ENCODE peak calls at places on chromosomes 1 and 21, in seven cellular contexts. N, Q, H, O, D, Z and T are unnamed samples.
A peak's percentile ranks its signal among the peaks of the same experiment; 100 is the strongest.

GRCh38 chr1:241888232-241888631 is 40.2 kb downstream of the EXO1 start:
- DNase-seq in D (no peak), Q (peak; percentile 76), Z (no peak), N (no peak), O (no peak), H (peak; percentile 35), T (no peak)

GRCh38 chr1:228303596-228303995 is 95.8 kb downstream of the OBSCN start:
- DNase-seq in H (no peak), Q (no peak), Z (no peak), D (no peak), O (no peak), N (no peak), T (no peak)

GRCh38 chr1:98112631-98113030 is 191.8 kb upstream of the DPYD start:
- DNase-seq in D (no peak), N (no peak), O (no peak), Q (no peak), H (no peak), Z (no peak), T (no peak)

GRCh38 chr1:84944767-84945486 is 51.9 kb upstream of the LPAR3 start:
- DNase-seq in D (peak; percentile 41), H (peak; percentile 88), N (peak; percentile 83), O (no peak), Z (peak; percentile 83), Q (peak; percentile 96), T (no peak)

GRCh38 chr21:32237021-32237420 is 41.8 kb downstream of the MIS18A start:
- DNase-seq in O (no peak), Z (no peak), D (no peak), N (no peak), H (no peak), Q (no peak), T (peak; percentile 83)

GRCh38 chr1:228146761-228147693 is 2.7 kb upstream of the GJC2 start:
- DNase-seq in D (no peak), Q (no peak), N (peak; percentile 12), H (no peak), Z (no peak), O (peak; percentile 82), T (no peak)

GRCh38 chr1:47559944-47560695 is 122.3 kb downstream of the FOXD2 start:
- DNase-seq in N (peak; percentile 66), O (no peak), D (no peak), H (no peak), Z (no peak), Q (no peak), T (no peak)

GRCh38 chr1:192489748-192490147 is 85.8 kb upstream of the RGS1 start:
- DNase-seq in H (peak; percentile 74), D (no peak), N (peak; percentile 75), O (peak; percentile 88), Z (no peak), Q (peak; percentile 96), T (no peak)

GRCh38 chr1:71565267-71565666 is 484.4 kb upstream of the ZRANB2 start:
- DNase-seq in N (no peak), Z (no peak), D (no peak), O (no peak), H (no peak), Q (no peak), T (no peak)

GRCh38 chr1:37994886-37995566 is 5.2 kb upstream of the SF3A3 start:
- DNase-seq in N (no peak), O (no peak), Q (no peak), Z (no peak), D (no peak), H (no peak), T (no peak)

GRCh38 chr1:208907785-208908184 is 663.6 kb upstream of the PLXNA2 start:
- DNase-seq in D (no peak), O (no peak), H (no peak), Q (no peak), N (no peak), Z (no peak), T (no peak)

GRCh38 chr1:218942421-218942820 is 231.3 kb upstream of the LYPLAL1 start:
- DNase-seq in N (no peak), D (no peak), Q (peak; percentile 41), H (no peak), O (no peak), Z (no peak), T (no peak)

GRCh38 chr1:24743404-24744211 is 1.6 kb upstream of the CLIC4 start:
- DNase-seq in H (no peak), Z (no peak), N (no peak), D (no peak), O (no peak), Q (peak; percentile 42), T (no peak)

GRCh38 chr1:97901017-97901658 is 19.7 kb downstream of the DPYD start:
- DNase-seq in H (no peak), N (no peak), O (no peak), Z (no peak), D (no peak), Q (peak; percentile 44), T (no peak)

GRCh38 chr1:8740034-8740449 is 77.4 kb downstream of the RERE start:
- DNase-seq in D (no peak), N (no peak), Q (peak; percentile 86), O (no peak), H (peak; percentile 90), Z (no peak), T (no peak)

GRCh38 chr1:220335668-220336067 is 63.4 kb upstream of the RAB3GAP2 start:
- DNase-seq in Q (peak; percentile 5), N (peak; percentile 77), H (peak; percentile 42), O (no peak), D (no peak), Z (no peak), T (no peak)

GRCh38 chr1:63988941-63989340 is 214.5 kb upstream of the UBE2U start:
- DNase-seq in N (no peak), H (no peak), O (no peak), D (no peak), Z (no peak), Q (no peak), T (no peak)

GRCh38 chr1:6248161-6248776 is 4.3 kb downstream of the HES3 start:
- DNase-seq in Z (no peak), N (no peak), H (no peak), O (no peak), D (no peak), Q (no peak), T (no peak)

GRCh38 chr1:98493469-98493868 is 168.1 kb upstream of the SNX7 start:
- DNase-seq in N (no peak), H (peak; percentile 50), Q (no peak), D (no peak), Z (no peak), O (no peak), T (no peak)

GRCh38 chr1:84851839-84852238 is 41.2 kb downstream of the LPAR3 start:
- DNase-seq in N (no peak), H (peak; percentile 87), D (no peak), O (no peak), Z (no peak), Q (peak; percentile 75), T (peak; percentile 39)

GRCh38 chr1:175742790-175743459 is 470 bp downstream of the TNR start:
- DNase-seq in O (no peak), N (no peak), Z (no peak), D (no peak), H (peak; percentile 17), Q (peak; percentile 9), T (no peak)

GRCh38 chr1:37866491-37866890 is 7.1 kb upstream of the MTF1 start:
- DNase-seq in N (no peak), H (no peak), Q (no peak), D (no peak), Z (no peak), O (no peak), T (no peak)